ENCODE peak calls at places on chromosomes 7 and 10, in four cellular contexts. J is IMR-90, A is HCT116, B is mesothelial cell of epicardium. Y is an unnamed sample.

GRCh38 chr10:63429280-63429679 is 36.5 kb downstream of the JMJD1C start:
- DNase-seq in J (peak), A (no peak), B (no peak), Y (no peak)

GRCh38 chr7:42445691-42446090 is 208.7 kb upstream of the GLI3 start:
- DNase-seq in J (no peak), A (no peak), B (no peak), Y (no peak)

GRCh38 chr7:41624818-41625217 is 78.1 kb downstream of the INHBA start:
- DNase-seq in J (peak), A (no peak), B (no peak), Y (no peak)

GRCh38 chr7:53437336-53437735 is 401.9 kb downstream of the POM121L12 start:
- DNase-seq in J (no peak), A (no peak), B (no peak), Y (no peak)

GRCh38 chr7:144384071-144384470 is 19.4 kb downstream of the NOBOX start:
- DNase-seq in J (no peak), A (peak), B (no peak), Y (no peak)

GRCh38 chr10:962342-962741 is 25.9 kb upstream of the GTPBP4 start:
- DNase-seq in J (no peak), A (no peak), B (no peak), Y (no peak)

GRCh38 chr7:149232362-149232761 is 7.1 kb upstream of the ZNF212 start:
- DNase-seq in J (no peak), A (no peak), B (no peak), Y (no peak)

GRCh38 chr10:97974526-97975525 is 55.6 kb downstream of the CRTAC1 start:
- DNase-seq in J (no peak), A (no peak), B (no peak), Y (peak)

GRCh38 chr10:72072639-72073038 is 15.7 kb downstream of the SPOCK2 start:
- DNase-seq in J (no peak), A (no peak), B (no peak), Y (no peak)

GRCh38 chr7:33447980-33448379 is 318.6 kb downstream of the BBS9 start:
- DNase-seq in J (no peak), A (no peak), B (no peak), Y (no peak)

GRCh38 chr7:44284216-44284615 is 41.2 kb downstream of the CAMK2B start:
- DNase-seq in J (peak), A (no peak), B (peak), Y (no peak)

GRCh38 chr10:96022739-96023138 is 20.6 kb upstream of the CCNJ start:
- DNase-seq in J (no peak), A (no peak), B (no peak), Y (no peak)

GRCh38 chr7:27650283-27650682 is 12.4 kb downstream of the HIBADH start:
- DNase-seq in J (no peak), A (no peak), B (no peak), Y (no peak)

GRCh38 chr10:24680647-24681475 is 42.8 kb downstream of the ARHGAP21 start:
- DNase-seq in J (peak), A (no peak), B (no peak), Y (no peak)

GRCh38 chr7:55198634-55199366 is 166.3 kb upstream of the LANCL2 start:
- DNase-seq in J (peak), A (no peak), B (no peak), Y (no peak)

GRCh38 chr7:80785961-80786360 is 132.9 kb downstream of the SEMA3C start:
- DNase-seq in J (peak), A (no peak), B (no peak), Y (no peak)

GRCh38 chr7:148540041-148540738 is 50.4 kb upstream of the C7orf33 start:
- DNase-seq in J (peak), A (peak), B (no peak), Y (no peak)

GRCh38 chr10:13939391-13939790 is 352.6 kb downstream of the PRPF18 start:
- DNase-seq in J (peak), A (no peak), B (no peak), Y (no peak)

GRCh38 chr10:97849491-97850402 is at the start of gene GOLGA7B:
- DNase-seq in J (peak), A (no peak), B (peak), Y (peak)

GRCh38 chr7:25849361-25850184 is 302.4 kb upstream of the NFE2L3 start:
- DNase-seq in J (peak), A (no peak), B (no peak), Y (no peak)

GRCh38 chr10:24518411-24518810 is 205.3 kb downstream of the ARHGAP21 start:
- DNase-seq in J (no peak), A (no peak), B (no peak), Y (no peak)

GRCh38 chr10:11793762-11794479 is 29.2 kb upstream of the PROSER2 start:
- DNase-seq in J (peak), A (peak), B (no peak), Y (no peak)

GRCh38 chr10:87053577-87054181 is 33.6 kb downstream of the FAM25A start:
- DNase-seq in J (no peak), A (no peak), B (no peak), Y (no peak)

GRCh38 chr10:27285093-27285492 is 44.5 kb upstream of the ACBD5 start:
- DNase-seq in J (peak), A (peak), B (no peak), Y (no peak)

GRCh38 chr7:86116-86515 is 106.3 kb upstream of the FAM20C start:
- DNase-seq in J (no peak), A (no peak), B (peak), Y (no peak)

GRCh38 chr7:3754488-3755365 is 453.7 kb downstream of the SDK1 start:
- DNase-seq in J (peak), A (no peak), B (no peak), Y (no peak)

GRCh38 chr10:15483215-15483970 is 112.3 kb upstream of the FAM171A1 start:
- DNase-seq in J (no peak), A (no peak), B (no peak), Y (no peak)

GRCh38 chr10:8321990-8322389 is 267.5 kb downstream of the GATA3 start:
- DNase-seq in J (no peak), A (no peak), B (no peak), Y (no peak)

GRCh38 chr10:126846469-126846868 is 58.8 kb upstream of the DOCK1 start:
- DNase-seq in J (no peak), A (no peak), B (no peak), Y (no peak)

GRCh38 chr10:123043409-123043925 is 34.7 kb downstream of the ACADSB start:
- DNase-seq in J (peak), A (peak), B (peak), Y (peak)

GRCh38 chr7:51315393-51316261 is 982 bp downstream of the COBL start:
- DNase-seq in J (no peak), A (peak), B (peak), Y (peak)

GRCh38 chr10:33139191-33139646 is 181.2 kb upstream of the ITGB1 start:
- DNase-seq in J (no peak), A (no peak), B (no peak), Y (no peak)

GRCh38 chr7:39749177-39749576 is 125.8 kb downstream of the RALA start:
- DNase-seq in J (peak), A (no peak), B (no peak), Y (no peak)

GRCh38 chr7:129617607-129618006 is 6.1 kb downstream of the NRF1 start:
- DNase-seq in J (peak), A (no peak), B (no peak), Y (no peak)

GRCh38 chr10:116511365-116511764 is 34.4 kb upstream of the PNLIP start:
- DNase-seq in J (no peak), A (no peak), B (no peak), Y (no peak)

GRCh38 chr7:27139335-27140107 is 4.0 kb downstream of the HOXA5 start:
- DNase-seq in J (no peak), A (no peak), B (peak), Y (no peak)

GRCh38 chr7:64999165-65000004 is 7.1 kb downstream of the ERV3-1 start:
- DNase-seq in J (peak), A (no peak), B (no peak), Y (no peak)

GRCh38 chr7:79702116-79702515 is 248.6 kb upstream of the MAGI2 start:
- DNase-seq in J (peak), A (no peak), B (no peak), Y (no peak)

GRCh38 chr10:22854935-22855421 is 72.9 kb upstream of the ARMC3 start:
- DNase-seq in J (peak), A (no peak), B (no peak), Y (no peak)
- TF ChIP-seq CTCF in J (peak), A (no peak), B (no peak), Y (no peak)

GRCh38 chr7:35677582-35678356 is 17.2 kb downstream of the HERPUD2 start:
- DNase-seq in J (no peak), A (no peak), B (no peak), Y (no peak)

GRCh38 chr7:35670856-35671569 is 23.9 kb downstream of the HERPUD2 start:
- DNase-seq in J (no peak), A (no peak), B (no peak), Y (no peak)

GRCh38 chr7:35681630-35682029 is 13.3 kb downstream of the HERPUD2 start:
- DNase-seq in J (no peak), A (no peak), B (no peak), Y (no peak)

GRCh38 chr7:35680403-35681013 is 14.4 kb downstream of the HERPUD2 start:
- DNase-seq in J (no peak), A (no peak), B (no peak), Y (no peak)

GRCh38 chr7:35676211-35676610 is 18.7 kb downstream of the HERPUD2 start:
- DNase-seq in J (no peak), A (no peak), B (no peak), Y (no peak)
- TF ChIP-seq CTCF in J (no peak), A (peak), B (no peak), Y (no peak)

GRCh38 chr7:30446266-30446665 is 32.3 kb downstream of the NOD1 start:
- DNase-seq in J (no peak), A (no peak), B (no peak), Y (no peak)

GRCh38 chr7:30447466-30447865 is 31.1 kb downstream of the NOD1 start:
- DNase-seq in J (no peak), A (no peak), B (no peak), Y (no peak)

GRCh38 chr7:30450123-30450982 is 28.2 kb downstream of the NOD1 start:
- DNase-seq in J (no peak), A (no peak), B (no peak), Y (no peak)

GRCh38 chr7:30448461-30449189 is 30.0 kb downstream of the NOD1 start:
- DNase-seq in J (no peak), A (no peak), B (no peak), Y (no peak)

DNA sequence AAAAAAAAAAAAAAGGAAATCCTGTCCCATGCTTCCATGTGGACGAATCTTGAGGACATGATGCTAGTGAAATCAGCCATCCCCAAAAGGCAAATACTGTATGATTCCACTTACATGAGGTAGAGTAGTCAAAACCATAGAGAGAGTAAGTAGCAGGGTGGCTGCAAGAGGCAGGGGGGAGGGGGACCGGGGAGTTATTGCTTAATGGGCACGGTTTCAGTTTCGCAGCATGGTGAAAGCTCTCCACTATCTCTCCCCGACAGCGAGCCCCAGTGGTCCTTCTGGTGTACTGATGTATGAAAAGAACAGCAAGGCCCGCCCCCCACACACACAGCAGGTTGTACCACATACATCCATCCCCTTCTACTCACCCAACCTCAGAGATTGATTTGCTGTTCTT is 32.8 kb downstream of the NOD1 start:
- DNase-seq in J (peak), A (no peak), B (no peak), Y (no peak)
- TF ChIP-seq CTCF in J (peak), A (no peak), B (no peak), Y (no peak)

DNA sequence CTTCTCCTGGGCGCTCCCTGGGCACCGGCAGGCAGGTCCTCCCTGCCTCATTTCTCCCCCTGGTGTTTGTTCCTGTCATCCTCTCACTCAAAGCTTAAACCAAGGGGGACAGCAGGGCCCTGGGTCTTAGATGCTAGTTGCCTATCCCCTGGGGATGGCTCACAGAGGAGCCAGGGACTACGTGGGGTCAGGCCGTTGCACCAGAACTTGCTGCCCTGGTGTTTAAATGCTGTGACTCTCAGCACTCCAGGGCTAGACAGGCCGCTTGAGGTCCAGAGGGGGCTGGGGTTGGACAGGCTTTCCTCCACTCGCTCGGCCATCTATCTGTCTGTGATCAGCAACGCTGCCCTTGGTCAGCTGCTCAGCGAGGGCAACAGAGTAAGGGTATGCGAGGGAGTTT is 340.3 kb downstream of the CXCL12 start:
- DNase-seq in J (no peak), A (no peak), B (no peak), Y (no peak)
- TF ChIP-seq CTCF in J (no peak), A (no peak), B (no peak), Y (no peak)

Y was measured in neural crest cell.